ENCODE peak calls at places on chromosome 11, in nine cellular contexts. T is NCI-H1105, M is posterior vena cava, P is kidney tubule cell, V is GM12892, I is foreskin melanocyte, K is NCI-H1092, B is esophagus squamous epithelium, E is head of caudate nucleus. R is an unnamed sample.

GRCh38 chr11:44979536-44980399 is 29.1 kb upstream of the TP53I11 start:
- DNase-seq in K (peak), I (no peak), T (peak), V (no peak), E (no peak), P (peak), M (peak), B (no peak), R (no peak)

GRCh38 chr11:133919330-133920108 is 37.2 kb downstream of the IGSF9B start:
- DNase-seq in P (no peak), E (no peak), B (no peak), V (no peak), M (no peak), I (no peak), K (no peak), T (no peak), R (no peak)

GRCh38 chr11:93846411-93846810 is 4.0 kb downstream of the VSTM5 start:
- DNase-seq in P (peak), K (no peak), M (no peak), E (no peak), B (no peak), V (no peak), T (no peak), I (no peak), R (no peak)

GRCh38 chr11:15346907-15347306 is 232.2 kb downstream of the INSC start:
- DNase-seq in P (peak), E (no peak), V (no peak), B (no peak), I (no peak), K (no peak), M (no peak), T (no peak), R (no peak)

GRCh38 chr11:120337896-120338840 is 2.0 kb downstream of the ARHGEF12 start:
- DNase-seq in E (no peak), V (no peak), P (peak), B (no peak), I (no peak), T (peak), M (no peak), K (no peak), R (peak)

GRCh38 chr11:126480410-126481302 is 125.2 kb downstream of the ST3GAL4 start:
- DNase-seq in V (peak), E (peak), I (peak), K (peak), T (peak), P (peak), B (peak), M (peak), R (peak)

GRCh38 chr11:73215191-73216134 is 2.6 kb upstream of the P2RY2 start:
- DNase-seq in E (no peak), M (peak), T (no peak), B (no peak), I (no peak), P (no peak), V (no peak), K (no peak), R (no peak)

GRCh38 chr11:102798012-102798746 is at the start of gene MMP1:
- DNase-seq in E (no peak), V (no peak), T (no peak), K (no peak), I (peak), B (no peak), M (no peak), P (peak), R (no peak)

GRCh38 chr11:44404323-44404705 is 94.4 kb upstream of the ALX4 start:
- DNase-seq in K (no peak), B (no peak), E (no peak), P (no peak), I (no peak), M (no peak), V (no peak), T (no peak), R (no peak)

GRCh38 chr11:23502821-23503220 is 642.5 kb upstream of the CCDC179 start:
- DNase-seq in V (no peak), B (no peak), I (no peak), E (no peak), T (no peak), K (no peak), M (no peak), P (no peak), R (no peak)

GRCh38 chr11:117410238-117410637 is 82.6 kb downstream of the CEP164 start:
- DNase-seq in K (no peak), M (no peak), P (no peak), E (no peak), V (no peak), B (no peak), T (no peak), I (no peak), R (no peak)

GRCh38 chr11:81005595-81005994 is 1564.8 kb upstream of the TENM4 start:
- DNase-seq in P (peak), V (no peak), B (no peak), T (no peak), M (no peak), K (no peak), E (no peak), I (peak), R (no peak)

R was measured in NCI-H2227 treated with DMSO at 0.1 percent for 48 hours.